ENCODE peak calls at places on chromosomes 5 and 9, in four cellular contexts. X is neuronal stem cell, Y is IMR-90, L is H1. E is an unnamed sample.

GRCh38 chr9:86330186-86330585 is 24.0 kb downstream of the TUT7 start:
- DNase-seq in X (no peak), Y (no peak), L (no peak), E (no peak)

GRCh38 chr9:114252394-114252793 is 70.5 kb upstream of the ORM1 start:
- DNase-seq in X (no peak), Y (no peak), L (no peak), E (no peak)

GRCh38 chr5:82815871-82816270 is 261.3 kb downstream of the TMEM167A start:
- DNase-seq in X (no peak), Y (no peak), L (no peak), E (peak)

GRCh38 chr9:99296375-99296951 is 74.4 kb downstream of the SEC61B start:
- DNase-seq in X (no peak), Y (no peak), L (no peak), E (no peak)

GRCh38 chr9:122158202-122158601 is 1.4 kb downstream of the NDUFA8 start:
- DNase-seq in X (no peak), Y (peak), L (peak), E (peak)

GRCh38 chr5:65808818-65809217 is 86.8 kb downstream of the NLN start:
- DNase-seq in X (no peak), Y (peak), L (no peak), E (peak)

GRCh38 chr5:35668794-35669193 is 51.1 kb downstream of the SPEF2 start:
- DNase-seq in X (no peak), Y (no peak), L (no peak), E (no peak)

GRCh38 chr5:172765766-172766286 is 5.2 kb downstream of the DUSP1 start:
- DNase-seq in X (no peak), Y (peak), L (no peak), E (peak)

GRCh38 chr5:96300986-96301385 is 132.1 kb downstream of the PCSK1 start:
- DNase-seq in X (no peak), Y (no peak), L (no peak), E (no peak)

GRCh38 chr5:124871299-124871698 is 124.9 kb upstream of the ZNF608 start:
- DNase-seq in X (no peak), Y (peak), L (no peak), E (no peak)

GRCh38 chr5:71482132-71482531 is 26.7 kb downstream of the BDP1 start:
- DNase-seq in X (no peak), Y (peak), L (no peak), E (peak)

GRCh38 chr9:96009690-96010477 is 134.4 kb downstream of the ERCC6L2 start:
- DNase-seq in X (no peak), Y (no peak), L (no peak), E (no peak)

GRCh38 chr9:73042155-73042554 is 89.3 kb upstream of the ALDH1A1 start:
- DNase-seq in X (no peak), Y (no peak), L (no peak), E (peak)

GRCh38 chr5:25550793-25551192 is 906.0 kb upstream of the CDH10 start:
- DNase-seq in X (no peak), Y (no peak), L (no peak), E (no peak)

GRCh38 chr5:86986837-86987236 is 280.8 kb upstream of the RASA1 start:
- DNase-seq in X (no peak), Y (no peak), L (no peak), E (no peak)

GRCh38 chr5:158489207-158489532 is 610.5 kb downstream of the EBF1 start:
- DNase-seq in X (no peak), Y (no peak), L (no peak), E (no peak)

GRCh38 chr5:143801251-143801650 is 10.7 kb upstream of the HMHB1 start:
- DNase-seq in X (no peak), Y (no peak), L (no peak), E (no peak)

DNA sequence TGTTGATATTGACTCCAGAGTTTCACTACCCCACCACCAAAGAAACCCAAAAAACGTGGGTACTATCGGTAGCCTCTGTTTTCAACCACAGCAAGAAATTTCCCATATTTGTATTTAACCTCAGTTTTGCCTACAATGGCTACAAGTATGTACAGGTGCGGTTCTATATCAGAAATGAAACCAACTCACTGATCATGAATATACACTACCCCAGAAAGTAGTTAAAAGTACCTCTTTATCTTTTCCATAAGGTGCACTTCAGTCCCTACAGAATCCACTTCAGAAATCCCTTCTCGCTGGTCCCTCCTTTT is 140.6 kb upstream of the SLC12A2 start:
- DNase-seq in X (no peak), Y (no peak), L (no peak), E (no peak)
- H2BK15ac ChIP-seq in X (no peak), Y (no peak), L (no peak), E (no peak)

DNA sequence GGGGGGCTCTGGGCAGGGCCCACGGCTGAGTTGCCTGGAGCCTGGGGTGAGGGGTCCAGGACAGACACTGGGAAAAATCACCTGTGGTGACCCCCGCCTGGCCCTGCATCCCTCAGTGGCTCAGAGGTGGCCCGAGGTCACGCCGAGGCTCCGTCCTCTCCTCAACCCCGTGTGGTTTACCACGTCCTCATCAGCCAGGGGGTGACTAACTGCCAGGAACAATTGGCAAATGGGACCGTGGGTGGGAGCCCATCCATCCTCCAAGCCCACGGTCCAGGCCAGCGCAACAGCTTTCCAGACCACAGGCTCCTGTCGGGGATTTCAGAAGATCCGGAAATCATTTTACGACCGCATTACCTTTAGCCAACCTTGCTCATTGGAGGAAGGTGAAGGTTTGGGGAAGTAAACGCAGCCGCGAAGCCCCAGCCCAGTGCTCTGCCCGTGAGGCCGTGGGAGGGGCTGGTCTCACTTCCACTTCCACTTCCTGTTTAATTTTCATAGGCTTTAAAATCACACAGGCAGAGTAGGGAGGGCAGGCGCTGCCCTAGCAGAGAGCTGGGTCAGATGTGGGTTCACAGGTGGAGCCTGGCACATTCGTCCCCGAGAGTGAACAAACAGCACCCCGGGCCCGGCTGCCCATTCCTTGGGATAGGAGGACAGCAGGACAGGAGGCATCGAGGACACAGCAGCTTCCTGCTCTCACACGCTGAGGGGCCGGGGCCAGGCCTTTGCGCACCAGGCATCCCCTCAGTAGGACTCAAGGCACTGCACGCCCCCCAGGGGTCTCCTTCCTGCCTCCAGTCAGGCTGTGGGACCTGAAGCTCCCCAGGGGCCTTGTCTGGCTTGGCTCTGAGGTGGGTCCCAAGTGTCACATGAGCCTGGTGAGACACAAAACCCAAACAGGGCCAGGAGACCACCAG is 19.8 kb upstream of the SLC9A3 start:
- DNase-seq in X (no peak), Y (no peak), L (no peak), E (no peak)
- H2AFZ ChIP-seq in X (no peak), Y (no peak), L (no peak), E (no peak)

GRCh38 chr9:127755558-127756060 is 20.5 kb upstream of the TOR2A start:
- DNase-seq in X (no peak), Y (no peak), L (no peak), E (no peak)

GRCh38 chr9:127761491-127761904 is 17.0 kb downstream of the SH2D3C start:
- DNase-seq in X (no peak), Y (no peak), L (no peak), E (no peak)

GRCh38 chr9:127761061-127761460 is 17.4 kb downstream of the SH2D3C start:
- DNase-seq in X (no peak), Y (no peak), L (no peak), E (no peak)

GRCh38 chr9:127756233-127756632 is 21.1 kb upstream of the TOR2A start:
- DNase-seq in X (no peak), Y (no peak), L (no peak), E (no peak)

GRCh38 chr9:127758843-127759242 is 19.6 kb downstream of the SH2D3C start:
- DNase-seq in X (no peak), Y (no peak), L (no peak), E (no peak)
- H3K4me3 ChIP-seq in X (no peak), Y (no peak), L (no peak), E (no peak)

DNA sequence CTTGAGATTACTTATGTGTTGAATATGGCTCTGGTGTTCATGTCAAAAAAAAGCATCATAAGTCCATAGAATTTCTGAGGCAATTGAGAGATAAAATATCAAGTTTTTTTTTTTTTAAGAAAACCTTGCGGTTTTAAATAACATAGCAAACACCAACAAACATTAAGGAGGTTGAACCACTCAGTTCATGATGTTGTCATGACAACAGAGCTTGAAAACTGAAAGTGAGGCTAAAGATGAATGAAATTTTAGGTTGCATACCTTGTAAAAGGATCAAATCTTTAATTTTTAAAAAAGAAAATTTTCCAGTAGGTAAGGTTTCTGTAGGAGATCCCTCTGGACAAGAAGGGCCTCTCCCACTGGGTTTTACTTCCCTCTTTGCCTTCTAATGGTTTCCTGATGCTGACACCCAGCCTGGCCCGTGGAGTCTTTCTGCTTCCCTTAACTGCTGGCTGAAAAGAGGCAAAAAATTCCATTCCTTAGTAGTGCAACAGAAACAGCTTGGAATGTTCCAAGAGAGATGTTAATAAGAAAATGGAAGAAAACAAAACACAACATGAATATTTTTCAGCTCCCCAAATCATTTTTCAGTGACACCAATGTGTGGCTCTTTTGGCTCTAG is 60.0 kb upstream of the FER start:
- DNase-seq in X (no peak), Y (no peak), L (no peak), E (no peak)
- H2BK15ac ChIP-seq in X (no peak), Y (no peak), L (no peak), E (no peak)

GRCh38 chr5:128597151-128597550 is 59.1 kb upstream of the FBN2 start:
- DNase-seq in X (no peak), Y (no peak), L (no peak), E (no peak)

GRCh38 chr5:128591598-128592455 is 53.8 kb upstream of the FBN2 start:
- DNase-seq in X (no peak), Y (no peak), L (no peak), E (no peak)

DNA sequence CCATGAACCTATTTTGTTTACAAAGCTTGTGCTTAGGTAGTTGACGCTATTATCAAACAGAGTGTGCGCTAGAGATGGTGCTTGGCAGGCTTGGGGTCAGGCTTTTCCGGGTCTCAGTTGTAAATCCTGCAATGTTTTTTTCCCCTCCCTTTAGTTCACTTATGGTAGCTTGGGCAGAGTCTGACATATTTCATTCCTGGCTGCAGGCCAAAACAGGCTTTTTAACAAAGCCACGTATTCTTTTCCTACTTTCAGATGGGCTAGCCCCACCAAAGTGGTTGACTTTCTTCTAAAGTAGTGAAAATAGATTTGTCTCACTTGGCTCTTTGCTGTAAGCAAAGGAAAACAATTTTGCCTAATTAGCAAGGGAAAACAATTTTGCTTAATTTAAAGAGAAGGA is 58.0 kb upstream of the FBN2 start:
- DNase-seq in X (no peak), Y (peak), L (no peak), E (no peak)
- H2AFZ ChIP-seq in X (no peak), Y (no peak), L (no peak), E (no peak)

GRCh38 chr9:37471942-37472679 is 6.9 kb upstream of the ZBTB5 start:
- DNase-seq in X (peak), Y (peak), L (peak), E (peak)
- H3K4me3 ChIP-seq in X (no peak), Y (peak), L (no peak), E (no peak)

GRCh38 chr5:51096859-51097258 is 286.4 kb upstream of the ISL1 start:
- DNase-seq in X (no peak), Y (no peak), L (no peak), E (no peak)

GRCh38 chr5:51095481-51095880 is 287.8 kb upstream of the ISL1 start:
- DNase-seq in X (peak), Y (no peak), L (no peak), E (no peak)

GRCh38 chr5:51104556-51104955 is 278.7 kb upstream of the ISL1 start:
- DNase-seq in X (no peak), Y (no peak), L (no peak), E (no peak)

DNA sequence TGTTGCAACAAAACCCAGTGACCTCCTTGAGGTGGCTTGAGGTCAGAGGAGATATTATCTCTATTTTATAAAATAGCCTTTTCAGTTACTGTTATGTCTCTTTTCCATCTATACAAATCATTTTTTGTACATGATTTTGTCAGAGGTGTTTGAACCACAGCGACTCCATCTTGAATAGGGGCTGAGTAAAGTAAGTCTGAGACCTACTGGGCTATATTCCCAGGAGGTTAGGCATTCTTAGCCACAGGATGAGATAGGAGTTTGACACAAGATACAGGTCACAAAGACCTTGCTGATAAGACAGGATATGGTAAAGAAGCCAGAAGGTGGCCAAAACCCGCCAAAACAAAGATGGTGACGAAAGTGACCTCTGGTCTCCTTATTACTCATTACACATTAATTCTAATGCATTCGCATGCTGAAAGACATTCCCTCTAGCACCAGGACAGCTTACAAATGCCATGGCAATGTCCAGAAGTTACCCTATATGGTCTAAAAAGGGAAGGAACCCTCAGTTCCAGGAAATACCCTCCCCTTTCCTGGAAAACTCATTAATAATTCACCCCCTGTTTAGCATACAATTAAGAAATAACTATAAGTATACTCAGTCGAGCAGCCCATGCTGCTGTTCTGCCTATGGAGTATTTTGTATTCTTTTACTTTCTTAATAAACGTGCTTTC is 283.9 kb upstream of the ISL1 start:
- DNase-seq in X (no peak), Y (no peak), L (no peak), E (no peak)
- H2BK15ac ChIP-seq in X (no peak), Y (no peak), L (no peak), E (no peak)

E was measured in mesenchymal stem cell.